ENCODE peak calls at places on chromosomes 7 and 10, in seven cellular contexts. P is thyroid gland, S is neural progenitor cell, R is HCT116, B is astrocyte, T is psoas muscle, D is Caco-2. M is an unnamed sample.

GRCh38 chr7:12111461-12112405 is 99.4 kb upstream of the TMEM106B start:
- DNase-seq in P (peak; percentile 31), S (peak; percentile 8), R (no peak), B (peak; percentile 68), T (peak; percentile 47), D (no peak), M (peak; percentile 1)

GRCh38 chr10:52678611-52679010 is 94.0 kb downstream of the MBL2 start:
- DNase-seq in P (no peak), S (no peak), R (no peak), B (no peak), T (no peak), D (no peak), M (no peak)

GRCh38 chr7:2799253-2799652 is 44.9 kb downstream of the GNA12 start:
- DNase-seq in P (no peak), S (no peak), R (no peak), B (no peak), T (no peak), D (no peak), M (no peak)

GRCh38 chr7:21426958-21427860 is 674 bp upstream of the SP4 start:
- DNase-seq in P (peak; percentile 99), S (peak; percentile 100), R (peak; percentile 94), B (peak; percentile 95), T (peak; percentile 99), D (peak; percentile 99), M (peak; percentile 98)

GRCh38 chr7:20417260-20417659 is 86.6 kb downstream of the ITGB8 start:
- DNase-seq in P (no peak), S (no peak), R (no peak), B (no peak), T (no peak), D (no peak), M (no peak)

GRCh38 chr10:62554632-62555199 is 180.5 kb downstream of the ZNF365 start:
- DNase-seq in P (peak; percentile 2), S (peak; percentile 63), R (peak; percentile 8), B (peak; percentile 29), T (no peak), D (no peak), M (peak; percentile 86)

GRCh38 chr7:82778021-82778420 is 334.4 kb upstream of the CACNA2D1 start:
- DNase-seq in P (no peak), S (no peak), R (no peak), B (peak; percentile 50), T (no peak), D (no peak), M (peak; percentile 27)

GRCh38 chr10:90872648-90873020 is 860 bp downstream of the RPP30 start:
- DNase-seq in P (no peak), S (no peak), R (no peak), B (no peak), T (no peak), D (no peak), M (no peak)

GRCh38 chr10:20948723-20949327 is 51.7 kb upstream of the NEBL start:
- DNase-seq in P (no peak), S (no peak), R (no peak), B (no peak), T (no peak), D (no peak), M (no peak)

GRCh38 chr7:37346761-37347160 is 101.9 kb downstream of the ELMO1 start:
- DNase-seq in P (peak; percentile 43), S (peak; percentile 28), R (no peak), B (no peak), T (no peak), D (no peak), M (no peak)

GRCh38 chr10:68428396-68428795 is 21.3 kb upstream of the RUFY2 start:
- DNase-seq in P (no peak), S (no peak), R (no peak), B (no peak), T (no peak), D (no peak), M (no peak)

GRCh38 chr7:132980406-132980805 is 101.5 kb downstream of the CHCHD3 start:
- DNase-seq in P (no peak), S (no peak), R (no peak), B (no peak), T (no peak), D (no peak), M (no peak)

GRCh38 chr7:156578978-156579430 is 61.6 kb upstream of the RNF32 start:
- DNase-seq in P (no peak), S (peak; percentile 27), R (no peak), B (no peak), T (no peak), D (no peak), M (no peak)

DNA sequence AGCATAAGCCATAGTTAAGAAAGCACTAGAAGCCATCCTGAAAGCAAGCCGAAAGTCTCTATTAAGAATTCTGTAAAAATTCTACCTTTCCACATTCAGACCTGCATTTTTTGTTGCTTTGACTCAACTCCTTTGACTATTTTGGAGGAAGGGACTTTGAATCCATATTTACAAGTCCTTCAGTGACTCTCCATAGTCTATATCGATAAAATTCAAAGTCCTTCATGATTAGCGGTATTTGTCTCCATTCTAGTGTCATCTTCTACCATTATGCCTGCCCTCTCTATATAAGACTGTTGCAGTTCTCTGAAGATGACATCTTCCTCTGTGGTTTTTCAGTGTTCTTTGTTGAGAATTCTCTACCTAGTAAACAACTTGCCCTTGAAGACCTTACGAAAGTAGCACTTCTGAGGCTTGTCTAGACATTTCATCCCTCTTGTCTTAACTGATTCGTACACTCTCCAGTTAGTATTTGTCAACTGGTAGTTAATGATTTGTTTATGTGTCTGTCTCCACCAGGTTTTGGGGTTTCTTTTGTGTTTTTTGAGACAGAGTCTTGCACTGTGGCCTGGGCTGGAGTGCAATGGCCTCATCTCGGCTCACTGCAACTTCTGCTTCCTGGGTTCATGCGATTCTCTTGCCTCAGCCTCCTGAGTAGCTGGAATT is 1.7 kb downstream of the CCSER2 start:
- DNase-seq in P (no peak), S (no peak), R (no peak), B (no peak), T (no peak), D (no peak), M (no peak)
- H3K4me3 ChIP-seq in P (no peak overlapping the region), S (peak overlapping the region; percentile 76), R (no peak overlapping the region), B (peak overlapping the region; percentile 65), T (peak overlapping the region; percentile 94), D (peak overlapping the region; percentile 3), M (peak overlapping the region; percentile 80)

GRCh38 chr10:11875183-11875498 is 52.0 kb downstream of the PROSER2 start:
- DNase-seq in P (no peak), S (no peak), R (no peak), B (no peak), T (no peak), D (no peak), M (no peak)
- TF ChIP-seq CTCF in P (no peak), S (no peak), R (no peak), B (no peak), T (no peak), D (no peak), M (no peak)

GRCh38 chr10:35382096-35382495 is 45.8 kb downstream of the CCNY start:
- DNase-seq in P (no peak), S (no peak), R (no peak), B (no peak), T (no peak), D (no peak), M (no peak)

GRCh38 chr10:35375091-35375765 is 38.9 kb downstream of the CCNY start:
- DNase-seq in P (no peak), S (no peak), R (no peak), B (no peak), T (no peak), D (no peak), M (no peak)

GRCh38 chr10:35377050-35377723 is 40.9 kb downstream of the CCNY start:
- DNase-seq in P (no peak), S (no peak), R (no peak), B (no peak), T (no peak), D (no peak), M (no peak)

GRCh38 chr10:35379226-35380137 is 43.2 kb downstream of the CCNY start:
- DNase-seq in P (no peak), S (no peak), R (no peak), B (peak; percentile 67), T (peak; percentile 67), D (no peak), M (peak; percentile 56)

DNA sequence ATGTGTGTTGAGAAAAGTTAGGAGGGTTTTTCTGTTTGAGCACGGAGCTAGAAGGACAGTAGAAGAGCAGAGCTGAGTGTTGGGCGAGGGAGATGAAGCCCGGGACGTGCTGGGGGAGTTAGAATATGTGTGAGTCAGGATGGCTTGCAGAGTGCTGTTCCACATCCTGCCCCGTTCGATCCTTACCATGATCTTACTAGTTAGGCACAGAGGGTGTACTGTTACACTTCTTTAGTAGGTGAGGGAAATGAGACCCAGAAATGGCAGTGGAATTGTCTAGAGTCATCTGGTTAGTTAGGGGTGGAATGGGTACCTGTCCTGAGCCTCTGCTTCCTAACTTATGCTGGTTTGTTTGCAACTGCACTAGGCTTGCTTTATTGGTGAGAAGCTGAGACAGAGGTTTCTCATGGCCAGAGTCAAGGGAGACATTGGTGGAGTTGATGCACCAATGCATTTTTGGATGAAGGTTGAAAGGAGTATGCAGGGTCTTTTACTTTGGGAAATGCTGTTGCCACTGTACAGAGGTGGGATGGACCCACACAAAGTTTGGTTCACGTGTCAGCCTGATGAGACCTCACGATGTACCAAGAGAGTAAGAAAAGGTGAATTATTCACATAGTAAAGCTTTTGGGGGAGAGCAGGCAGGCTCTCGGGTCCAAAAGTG is 42.4 kb downstream of the CCNY start:
- DNase-seq in P (no peak), S (no peak), R (no peak), B (peak; percentile 59), T (no peak), D (no peak), M (no peak)
- H3K4me3 ChIP-seq in P (no peak overlapping the region), S (no peak overlapping the region), R (no peak overlapping the region), B (no peak overlapping the region), T (no peak overlapping the region), D (no peak overlapping the region), M (no peak overlapping the region)

GRCh38 chr7:153832160-153832559 is 220.0 kb upstream of the DPP6 start:
- DNase-seq in P (no peak), S (no peak), R (no peak), B (no peak), T (no peak), D (no peak), M (no peak)

GRCh38 chr7:153835104-153835503 is 217.1 kb upstream of the DPP6 start:
- DNase-seq in P (no peak), S (no peak), R (no peak), B (no peak), T (no peak), D (no peak), M (no peak)

GRCh38 chr7:153829523-153829922 is 222.7 kb upstream of the DPP6 start:
- DNase-seq in P (no peak), S (no peak), R (no peak), B (no peak), T (no peak), D (no peak), M (no peak)
- TF ChIP-seq CTCF in P (no peak), S (no peak), R (no peak), B (no peak), T (no peak), D (no peak), M (no peak)

GRCh38 chr7:1647961-1648631 is 22.0 kb upstream of the ELFN1 start:
- DNase-seq in P (no peak), S (no peak), R (no peak), B (no peak), T (peak; percentile 92), D (no peak), M (no peak)
- H3K4me3 ChIP-seq in P (no peak overlapping the region), S (no peak overlapping the region), R (no peak overlapping the region), B (no peak overlapping the region), T (peak overlapping the region; percentile 44), D (no peak overlapping the region), M (no peak overlapping the region)

GRCh38 chr10:79178070-79178576 is 109.4 kb downstream of the ZMIZ1 start:
- DNase-seq in P (no peak), S (no peak), R (no peak), B (no peak), T (no peak), D (no peak), M (no peak)
- TF ChIP-seq CTCF in P (no peak), S (no peak), R (no peak), B (no peak), T (no peak), D (no peak), M (no peak)

M was measured in AG10803.